ENCODE peak calls at places on chromosome 9, in seven cellular contexts. One of them, this sample, is unnamed.

GRCh38 chr9:121302341-121302740 is 34.4 kb downstream of the GSN start:
- DNase-seq in body of pancreas: no peak
- DNase-seq in GM12892: no peak
- DNase-seq in OCI-M1: no peak
- DNase-seq in activated CD8-positive, alpha-beta memory T cell treated with anti-CD3 and anti-CD28 coated beads for 24 hours: no peak
- DNase-seq in T follicular helper cell: no peak
- DNase-seq in HTR-8/SVneo: no peak
- DNase-seq in this sample: no peak

GRCh38 chr9:77215874-77216273 is 38.5 kb downstream of the VPS13A start:
- DNase-seq in HTR-8/SVneo: peak
- DNase-seq in GM12892: no peak
- DNase-seq in T follicular helper cell: no peak
- DNase-seq in activated CD8-positive, alpha-beta memory T cell treated with anti-CD3 and anti-CD28 coated beads for 24 hours: no peak
- DNase-seq in body of pancreas: no peak
- DNase-seq in OCI-M1: peak
- DNase-seq in this sample: peak

GRCh38 chr9:98569491-98569890 is 139.2 kb downstream of the GABBR2 start:
- DNase-seq in body of pancreas: no peak
- DNase-seq in activated CD8-positive, alpha-beta memory T cell treated with anti-CD3 and anti-CD28 coated beads for 24 hours: peak
- DNase-seq in OCI-M1: no peak
- DNase-seq in HTR-8/SVneo: no peak
- DNase-seq in T follicular helper cell: no peak
- DNase-seq in GM12892: no peak
- DNase-seq in this sample: no peak

GRCh38 chr9:76835571-76836283 is 70.2 kb downstream of the PRUNE2 start:
- DNase-seq in T follicular helper cell: no peak
- DNase-seq in OCI-M1: peak
- DNase-seq in body of pancreas: no peak
- DNase-seq in HTR-8/SVneo: no peak
- DNase-seq in GM12892: no peak
- DNase-seq in activated CD8-positive, alpha-beta memory T cell treated with anti-CD3 and anti-CD28 coated beads for 24 hours: no peak
- DNase-seq in this sample: no peak

GRCh38 chr9:137403281-137403680 is 19.7 kb downstream of the EXD3 start:
- DNase-seq in OCI-M1: no peak
- DNase-seq in body of pancreas: no peak
- DNase-seq in activated CD8-positive, alpha-beta memory T cell treated with anti-CD3 and anti-CD28 coated beads for 24 hours: no peak
- DNase-seq in HTR-8/SVneo: no peak
- DNase-seq in GM12892: no peak
- DNase-seq in T follicular helper cell: no peak
- DNase-seq in this sample: no peak

GRCh38 chr9:94017939-94018531 is 62.9 kb upstream of the BARX1 start:
- DNase-seq in HTR-8/SVneo: no peak
- DNase-seq in OCI-M1: no peak
- DNase-seq in T follicular helper cell: no peak
- DNase-seq in GM12892: no peak
- DNase-seq in body of pancreas: no peak
- DNase-seq in activated CD8-positive, alpha-beta memory T cell treated with anti-CD3 and anti-CD28 coated beads for 24 hours: no peak
- DNase-seq in this sample: no peak

GRCh38 chr9:18906656-18907395 is 126.2 kb downstream of the SAXO1 start:
- DNase-seq in body of pancreas: no peak
- DNase-seq in HTR-8/SVneo: peak
- DNase-seq in GM12892: no peak
- DNase-seq in OCI-M1: no peak
- DNase-seq in T follicular helper cell: no peak
- DNase-seq in activated CD8-positive, alpha-beta memory T cell treated with anti-CD3 and anti-CD28 coated beads for 24 hours: no peak
- DNase-seq in this sample: peak

GRCh38 chr9:70609542-70610286 is 195.3 kb upstream of the KLF9 start:
- DNase-seq in HTR-8/SVneo: no peak
- DNase-seq in activated CD8-positive, alpha-beta memory T cell treated with anti-CD3 and anti-CD28 coated beads for 24 hours: no peak
- DNase-seq in body of pancreas: peak
- DNase-seq in T follicular helper cell: no peak
- DNase-seq in OCI-M1: no peak
- DNase-seq in GM12892: no peak
- DNase-seq in this sample: no peak

GRCh38 chr9:116007824-116008223 is 145.8 kb upstream of the PAPPA start:
- DNase-seq in HTR-8/SVneo: no peak
- DNase-seq in T follicular helper cell: no peak
- DNase-seq in GM12892: no peak
- DNase-seq in body of pancreas: no peak
- DNase-seq in activated CD8-positive, alpha-beta memory T cell treated with anti-CD3 and anti-CD28 coated beads for 24 hours: no peak
- DNase-seq in OCI-M1: no peak
- DNase-seq in this sample: no peak

GRCh38 chr9:85258823-85259370 is 482.9 kb downstream of the AGTPBP1 start:
- DNase-seq in activated CD8-positive, alpha-beta memory T cell treated with anti-CD3 and anti-CD28 coated beads for 24 hours: no peak
- DNase-seq in body of pancreas: peak
- DNase-seq in T follicular helper cell: no peak
- DNase-seq in GM12892: peak
- DNase-seq in HTR-8/SVneo: peak
- DNase-seq in OCI-M1: peak
- DNase-seq in this sample: peak

GRCh38 chr9:125732562-125732961 is 14.6 kb upstream of the PBX3 start:
- DNase-seq in GM12892: no peak
- DNase-seq in OCI-M1: peak
- DNase-seq in body of pancreas: no peak
- DNase-seq in activated CD8-positive, alpha-beta memory T cell treated with anti-CD3 and anti-CD28 coated beads for 24 hours: no peak
- DNase-seq in T follicular helper cell: no peak
- DNase-seq in HTR-8/SVneo: no peak
- DNase-seq in this sample: no peak

GRCh38 chr9:92716557-92716956 is 46.6 kb upstream of the IPPK start:
- DNase-seq in T follicular helper cell: peak
- DNase-seq in OCI-M1: peak
- DNase-seq in GM12892: peak
- DNase-seq in body of pancreas: peak
- DNase-seq in HTR-8/SVneo: peak
- DNase-seq in activated CD8-positive, alpha-beta memory T cell treated with anti-CD3 and anti-CD28 coated beads for 24 hours: peak
- DNase-seq in this sample: peak

GRCh38 chr9:69603656-69604055 is 68.5 kb downstream of the APBA1 start:
- DNase-seq in activated CD8-positive, alpha-beta memory T cell treated with anti-CD3 and anti-CD28 coated beads for 24 hours: no peak
- DNase-seq in GM12892: no peak
- DNase-seq in HTR-8/SVneo: no peak
- DNase-seq in T follicular helper cell: no peak
- DNase-seq in body of pancreas: no peak
- DNase-seq in OCI-M1: no peak
- DNase-seq in this sample: no peak

GRCh38 chr9:28688172-28688571 is 1114.9 kb upstream of the C9orf72 start:
- DNase-seq in GM12892: no peak
- DNase-seq in OCI-M1: no peak
- DNase-seq in HTR-8/SVneo: no peak
- DNase-seq in activated CD8-positive, alpha-beta memory T cell treated with anti-CD3 and anti-CD28 coated beads for 24 hours: no peak
- DNase-seq in T follicular helper cell: no peak
- DNase-seq in body of pancreas: no peak
- DNase-seq in this sample: no peak

GRCh38 chr9:79654591-79654990 is 82.8 kb downstream of the TLE4 start:
- DNase-seq in GM12892: no peak
- DNase-seq in T follicular helper cell: no peak
- DNase-seq in activated CD8-positive, alpha-beta memory T cell treated with anti-CD3 and anti-CD28 coated beads for 24 hours: no peak
- DNase-seq in HTR-8/SVneo: no peak
- DNase-seq in OCI-M1: no peak
- DNase-seq in body of pancreas: no peak
- DNase-seq in this sample: no peak

GRCh38 chr9:134525841-134526797 is 115.5 kb upstream of the COL5A1 start:
- DNase-seq in GM12892: no peak
- DNase-seq in HTR-8/SVneo: no peak
- DNase-seq in OCI-M1: no peak
- DNase-seq in T follicular helper cell: no peak
- DNase-seq in activated CD8-positive, alpha-beta memory T cell treated with anti-CD3 and anti-CD28 coated beads for 24 hours: no peak
- DNase-seq in body of pancreas: no peak
- DNase-seq in this sample: no peak

GRCh38 chr9:19162956-19163355 is 35.7 kb upstream of the PLIN2 start:
- DNase-seq in HTR-8/SVneo: no peak
- DNase-seq in T follicular helper cell: no peak
- DNase-seq in GM12892: no peak
- DNase-seq in OCI-M1: no peak
- DNase-seq in body of pancreas: no peak
- DNase-seq in activated CD8-positive, alpha-beta memory T cell treated with anti-CD3 and anti-CD28 coated beads for 24 hours: no peak
- DNase-seq in this sample: peak

GRCh38 chr9:124835026-124835501 is 18.2 kb upstream of the WDR38 start:
- DNase-seq in OCI-M1: peak
- DNase-seq in GM12892: no peak
- DNase-seq in HTR-8/SVneo: no peak
- DNase-seq in body of pancreas: peak
- DNase-seq in activated CD8-positive, alpha-beta memory T cell treated with anti-CD3 and anti-CD28 coated beads for 24 hours: no peak
- DNase-seq in T follicular helper cell: no peak
- DNase-seq in this sample: no peak

GRCh38 chr9:84226126-84226525 is 114.4 kb downstream of the SLC28A3 start:
- DNase-seq in activated CD8-positive, alpha-beta memory T cell treated with anti-CD3 and anti-CD28 coated beads for 24 hours: no peak
- DNase-seq in GM12892: no peak
- DNase-seq in OCI-M1: no peak
- DNase-seq in T follicular helper cell: no peak
- DNase-seq in HTR-8/SVneo: no peak
- DNase-seq in body of pancreas: no peak
- DNase-seq in this sample: no peak

GRCh38 chr9:136011703-136012496 is 50.7 kb upstream of the UBAC1 start:
- DNase-seq in HTR-8/SVneo: no peak
- DNase-seq in OCI-M1: peak
- DNase-seq in activated CD8-positive, alpha-beta memory T cell treated with anti-CD3 and anti-CD28 coated beads for 24 hours: no peak
- DNase-seq in GM12892: no peak
- DNase-seq in body of pancreas: peak
- DNase-seq in T follicular helper cell: no peak
- DNase-seq in this sample: no peak

GRCh38 chr9:113631811-113632665 is 168.5 kb downstream of the RGS3 start:
- DNase-seq in activated CD8-positive, alpha-beta memory T cell treated with anti-CD3 and anti-CD28 coated beads for 24 hours: no peak
- DNase-seq in HTR-8/SVneo: no peak
- DNase-seq in T follicular helper cell: no peak
- DNase-seq in OCI-M1: no peak
- DNase-seq in body of pancreas: no peak
- DNase-seq in GM12892: no peak
- DNase-seq in this sample: no peak

GRCh38 chr9:84819446-84819845 is 149.9 kb downstream of the NTRK2 start:
- DNase-seq in activated CD8-positive, alpha-beta memory T cell treated with anti-CD3 and anti-CD28 coated beads for 24 hours: no peak
- DNase-seq in body of pancreas: no peak
- DNase-seq in OCI-M1: no peak
- DNase-seq in T follicular helper cell: no peak
- DNase-seq in GM12892: no peak
- DNase-seq in HTR-8/SVneo: no peak
- DNase-seq in this sample: no peak

GRCh38 chr9:121538221-121538620 is 38.6 kb upstream of the GGTA1 start:
- DNase-seq in HTR-8/SVneo: no peak
- DNase-seq in OCI-M1: peak
- DNase-seq in activated CD8-positive, alpha-beta memory T cell treated with anti-CD3 and anti-CD28 coated beads for 24 hours: no peak
- DNase-seq in T follicular helper cell: no peak
- DNase-seq in body of pancreas: no peak
- DNase-seq in GM12892: no peak
- DNase-seq in this sample: no peak

GRCh38 chr9:13143281-13143680 is 136.2 kb downstream of the MPDZ start:
- DNase-seq in activated CD8-positive, alpha-beta memory T cell treated with anti-CD3 and anti-CD28 coated beads for 24 hours: no peak
- DNase-seq in body of pancreas: no peak
- DNase-seq in GM12892: no peak
- DNase-seq in T follicular helper cell: no peak
- DNase-seq in HTR-8/SVneo: no peak
- DNase-seq in OCI-M1: peak
- DNase-seq in this sample: no peak

GRCh38 chr9:12908910-12909309 is 134.1 kb downstream of the LURAP1L start:
- DNase-seq in OCI-M1: no peak
- DNase-seq in GM12892: no peak
- DNase-seq in HTR-8/SVneo: no peak
- DNase-seq in T follicular helper cell: no peak
- DNase-seq in activated CD8-positive, alpha-beta memory T cell treated with anti-CD3 and anti-CD28 coated beads for 24 hours: no peak
- DNase-seq in body of pancreas: no peak
- DNase-seq in this sample: no peak

GRCh38 chr9:126880947-126881332 is 20.5 kb downstream of the ZBTB34 start:
- DNase-seq in HTR-8/SVneo: no peak
- DNase-seq in GM12892: no peak
- DNase-seq in activated CD8-positive, alpha-beta memory T cell treated with anti-CD3 and anti-CD28 coated beads for 24 hours: no peak
- DNase-seq in body of pancreas: no peak
- DNase-seq in T follicular helper cell: no peak
- DNase-seq in OCI-M1: no peak
- DNase-seq in this sample: no peak

GRCh38 chr9:125897481-125897880 is 150.3 kb downstream of the PBX3 start:
- DNase-seq in GM12892: no peak
- DNase-seq in OCI-M1: no peak
- DNase-seq in HTR-8/SVneo: no peak
- DNase-seq in T follicular helper cell: no peak
- DNase-seq in activated CD8-positive, alpha-beta memory T cell treated with anti-CD3 and anti-CD28 coated beads for 24 hours: no peak
- DNase-seq in body of pancreas: no peak
- DNase-seq in this sample: no peak

GRCh38 chr9:9078301-9078700 is 1278.7 kb upstream of the DMAC1 start:
- DNase-seq in GM12892: no peak
- DNase-seq in body of pancreas: no peak
- DNase-seq in HTR-8/SVneo: no peak
- DNase-seq in activated CD8-positive, alpha-beta memory T cell treated with anti-CD3 and anti-CD28 coated beads for 24 hours: no peak
- DNase-seq in T follicular helper cell: no peak
- DNase-seq in OCI-M1: peak
- DNase-seq in this sample: no peak

GRCh38 chr9:69380811-69381210 is 55.8 kb downstream of the ENTREP1 start:
- DNase-seq in OCI-M1: no peak
- DNase-seq in body of pancreas: no peak
- DNase-seq in HTR-8/SVneo: peak
- DNase-seq in T follicular helper cell: no peak
- DNase-seq in activated CD8-positive, alpha-beta memory T cell treated with anti-CD3 and anti-CD28 coated beads for 24 hours: no peak
- DNase-seq in GM12892: no peak
- DNase-seq in this sample: no peak

GRCh38 chr9:22124263-22125011 is 115.3 kb upstream of the CDKN2B start:
- DNase-seq in GM12892: no peak
- DNase-seq in body of pancreas: peak
- DNase-seq in activated CD8-positive, alpha-beta memory T cell treated with anti-CD3 and anti-CD28 coated beads for 24 hours: no peak
- DNase-seq in OCI-M1: no peak
- DNase-seq in T follicular helper cell: no peak
- DNase-seq in HTR-8/SVneo: peak
- DNase-seq in this sample: no peak